ENCODE peak calls at places on chromosome 2, in four cellular contexts. W is aorta, Y is PC-9, X is ovary. V is an unnamed sample.
A peak's percentile ranks its signal among the peaks of the same experiment; 100 is the strongest.

GRCh38 chr2:239261336-239261735 is 139.5 kb downstream of the HDAC4 start:
- DNase-seq in Y (no peak), X (no peak), W (peak; percentile 70), V (no peak)

GRCh38 chr2:150099805-150100204 is 387.7 kb downstream of the RND3 start:
- DNase-seq in W (no peak), Y (no peak), X (no peak), V (no peak)

GRCh38 chr2:163266772-163267171 is 428.2 kb upstream of the KCNH7 start:
- DNase-seq in X (no peak), Y (peak; percentile 75), W (no peak), V (peak; percentile 39)

GRCh38 chr2:96239745-96240264 is 26.0 kb downstream of the TMEM127 start:
- DNase-seq in X (no peak), W (no peak), Y (no peak), V (no peak)

GRCh38 chr2:166411473-166412230 is 35.9 kb upstream of the SCN9A start:
- DNase-seq in Y (no peak), X (no peak), W (no peak), V (peak; percentile 11)

GRCh38 chr2:66929632-66930385 is 467.3 kb upstream of the ETAA1 start:
- DNase-seq in X (peak; percentile 88), Y (peak; percentile 80), W (peak; percentile 73), V (no peak)

GRCh38 chr2:9959262-9959661 is 7.8 kb downstream of the GRHL1 start:
- DNase-seq in W (no peak), X (no peak), Y (no peak), V (no peak)

GRCh38 chr2:74834806-74835755 is 1.2 kb downstream of the HK2 start:
- DNase-seq in Y (peak; percentile 67), X (peak; percentile 44), W (peak; percentile 86), V (peak; percentile 72)

GRCh38 chr2:64392514-64392913 is 61.4 kb upstream of the LGALSL start:
- DNase-seq in Y (no peak), X (no peak), W (no peak), V (no peak)

GRCh38 chr2:9178905-9179571 is 27.6 kb upstream of the ASAP2 start:
- DNase-seq in X (peak; percentile 74), W (peak; percentile 83), Y (peak; percentile 89), V (peak; percentile 24)

GRCh38 chr2:47007221-47007825 is 91.7 kb upstream of the MCFD2 start:
- DNase-seq in X (no peak), Y (no peak), W (no peak), V (no peak)

GRCh38 chr2:172710584-172711024 is 25.0 kb upstream of the RAPGEF4 start:
- DNase-seq in X (peak; percentile 24), Y (peak; percentile 100), W (no peak), V (peak; percentile 29)

DNA sequence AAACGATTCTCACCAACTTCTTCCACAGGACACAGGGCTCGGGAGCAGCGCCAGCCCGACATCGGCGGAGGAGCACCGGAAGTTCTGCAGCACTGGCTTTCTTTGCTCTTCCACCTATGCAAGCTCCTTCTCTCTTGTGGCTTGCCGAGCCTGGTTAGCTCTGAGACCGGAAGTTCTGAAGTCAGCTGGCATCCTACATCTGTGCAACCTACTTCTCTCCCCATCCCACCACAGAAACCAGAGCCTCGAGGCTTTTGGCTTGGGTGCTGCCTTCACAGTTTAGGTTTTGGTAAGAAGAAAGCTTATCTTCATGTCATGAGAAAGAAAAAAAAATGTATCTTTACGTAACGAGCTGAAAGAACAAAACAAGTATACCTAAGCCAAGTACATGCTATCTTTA is 111.7 kb downstream of the ANKRD44 start:
- DNase-seq in W (peak; percentile 78), X (peak; percentile 57), Y (no peak), V (no peak)
- H3K27ac ChIP-seq in W (peak overlapping the region; percentile 37), X (no peak overlapping the region), Y (no peak overlapping the region), V (no peak overlapping the region)

DNA sequence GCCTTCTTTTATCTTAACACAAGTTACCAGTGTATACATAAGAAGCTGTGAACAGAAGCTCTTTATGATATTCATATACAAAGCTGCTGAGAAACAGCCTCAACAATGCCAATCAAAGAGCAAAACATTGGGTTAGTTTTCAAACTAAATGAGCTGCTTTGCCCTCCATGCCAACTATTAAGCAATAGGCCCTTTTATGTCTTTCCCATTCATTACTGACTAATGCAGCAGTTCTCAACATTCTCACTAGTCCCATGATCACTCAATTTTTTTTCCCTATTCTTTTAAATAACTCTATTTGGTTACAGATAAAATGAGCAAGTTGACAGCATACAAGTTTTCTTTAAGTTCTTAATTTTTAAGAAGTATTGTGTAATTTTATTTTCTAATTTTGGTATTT is 57.9 kb upstream of the FRZB start:
- DNase-seq in Y (no peak), W (no peak), X (no peak), V (no peak)
- H3K27ac ChIP-seq in Y (no peak overlapping the region), W (no peak overlapping the region), X (no peak overlapping the region), V (no peak overlapping the region)

GRCh38 chr2:3128786-3129185 is 248.8 kb downstream of the EIPR1 start:
- DNase-seq in W (no peak), X (no peak), Y (no peak), V (no peak)
- H3K27ac ChIP-seq in W (no peak overlapping the region), X (no peak overlapping the region), Y (no peak overlapping the region), V (no peak overlapping the region)

DNA sequence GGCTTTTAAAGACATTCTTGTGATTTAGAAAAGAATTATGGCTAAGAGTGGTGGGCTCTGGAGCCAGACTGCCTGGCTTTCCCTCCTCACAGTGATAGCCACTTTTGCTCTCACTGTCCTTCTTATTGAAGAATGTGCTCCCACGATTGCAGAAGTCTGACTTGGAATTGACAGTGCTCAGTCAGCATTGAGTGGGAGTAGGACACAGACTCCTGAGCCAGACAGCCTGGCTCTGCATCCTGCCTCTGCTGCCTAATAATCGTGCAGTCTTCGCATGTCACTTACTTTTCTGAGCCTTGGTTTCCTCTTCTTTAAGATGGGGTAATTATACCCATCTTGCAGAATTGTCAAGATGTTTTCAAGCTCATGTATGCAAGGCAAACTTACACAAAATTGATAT is 23.3 kb downstream of the SPATS2L start:
- DNase-seq in Y (no peak), X (no peak), W (no peak), V (no peak)
- H3K27ac ChIP-seq in Y (no peak overlapping the region), X (no peak overlapping the region), W (no peak overlapping the region), V (no peak overlapping the region)

DNA sequence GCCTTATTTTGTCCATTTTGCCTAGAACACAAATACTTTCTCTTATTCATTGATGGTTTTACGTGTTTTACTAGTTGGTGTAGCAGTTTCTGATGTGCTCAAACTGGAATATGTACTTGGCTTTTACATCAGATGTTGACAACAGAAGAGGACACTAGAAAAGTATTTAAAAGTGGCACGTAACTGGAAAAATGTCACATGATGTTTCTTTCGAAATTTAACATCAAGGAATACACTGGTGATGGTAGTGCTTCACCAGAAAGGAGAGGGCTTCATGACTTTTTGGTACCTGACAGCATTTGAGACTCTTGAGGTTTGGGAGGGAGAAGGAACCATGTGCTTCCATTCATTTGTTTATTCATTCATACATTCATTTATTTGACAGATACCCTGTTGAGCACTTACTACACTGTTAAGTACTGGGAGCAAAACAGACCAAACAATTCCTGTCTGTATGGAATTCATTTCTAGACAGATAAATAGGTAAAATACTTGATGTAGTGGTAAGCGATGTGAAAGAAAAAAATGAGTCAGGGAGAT is 1.5 kb downstream of the GIGYF2 start:
- DNase-seq in X (no peak), Y (peak; percentile 32), W (no peak), V (peak; percentile 29)
- H3K27ac ChIP-seq in X (no peak overlapping the region), Y (peak overlapping the region; percentile 79), W (no peak overlapping the region), V (no peak overlapping the region)